ENCODE peak calls at places on chromosomes 11 and 22, in six cellular contexts. One of them, this sample, is unnamed.

GRCh38 chr22:24768537-24769374 is 5.8 kb downstream of the PIWIL3 start:
- DNase-seq in heart left ventricle: peak; percentile 48
- DNase-seq in psoas muscle: no peak
- DNase-seq in body of pancreas: peak; percentile 84
- DNase-seq in naive thymus-derived CD4-positive, alpha-beta T cell: peak; percentile 21
- DNase-seq in colonic mucosa: peak; percentile 76
- DNase-seq in this sample: no peak

GRCh38 chr11:130634981-130635473 is 186.6 kb downstream of the ADAMTS15 start:
- DNase-seq in heart left ventricle: no peak
- DNase-seq in psoas muscle: no peak
- DNase-seq in body of pancreas: no peak
- DNase-seq in naive thymus-derived CD4-positive, alpha-beta T cell: no peak
- DNase-seq in colonic mucosa: no peak
- DNase-seq in this sample: peak; percentile 55

GRCh38 chr11:131584694-131585592 is 214.5 kb downstream of the NTM start:
- DNase-seq in heart left ventricle: no peak
- DNase-seq in psoas muscle: no peak
- DNase-seq in body of pancreas: no peak
- DNase-seq in naive thymus-derived CD4-positive, alpha-beta T cell: no peak
- DNase-seq in colonic mucosa: no peak
- DNase-seq in this sample: no peak

GRCh38 chr11:86990520-86990919 is 35.3 kb upstream of the FZD4 start:
- DNase-seq in heart left ventricle: no peak
- DNase-seq in psoas muscle: no peak
- DNase-seq in body of pancreas: no peak
- DNase-seq in naive thymus-derived CD4-positive, alpha-beta T cell: no peak
- DNase-seq in colonic mucosa: no peak
- DNase-seq in this sample: no peak

GRCh38 chr11:93652679-93653078 is 8.8 kb upstream of the CEP295 start:
- DNase-seq in heart left ventricle: no peak
- DNase-seq in psoas muscle: no peak
- DNase-seq in body of pancreas: no peak
- DNase-seq in naive thymus-derived CD4-positive, alpha-beta T cell: no peak
- DNase-seq in colonic mucosa: no peak
- DNase-seq in this sample: no peak

GRCh38 chr11:126134461-126135155 is 71.9 kb upstream of the CDON start:
- DNase-seq in heart left ventricle: no peak
- DNase-seq in psoas muscle: no peak
- DNase-seq in body of pancreas: no peak
- DNase-seq in naive thymus-derived CD4-positive, alpha-beta T cell: no peak
- DNase-seq in colonic mucosa: no peak
- DNase-seq in this sample: no peak

GRCh38 chr22:17213976-17214375 is 5.3 kb downstream of the ADA2 start:
- DNase-seq in heart left ventricle: peak; percentile 69
- DNase-seq in psoas muscle: peak; percentile 83
- DNase-seq in body of pancreas: peak; percentile 77
- DNase-seq in naive thymus-derived CD4-positive, alpha-beta T cell: peak; percentile 65
- DNase-seq in colonic mucosa: peak; percentile 56
- DNase-seq in this sample: no peak

GRCh38 chr22:44888491-44888941 is 121.3 kb downstream of the PHF21B start:
- DNase-seq in heart left ventricle: no peak
- DNase-seq in psoas muscle: no peak
- DNase-seq in body of pancreas: no peak
- DNase-seq in naive thymus-derived CD4-positive, alpha-beta T cell: no peak
- DNase-seq in colonic mucosa: no peak
- DNase-seq in this sample: no peak

GRCh38 chr22:45832180-45832579 is 144.8 kb downstream of the WNT7B start:
- DNase-seq in heart left ventricle: no peak
- DNase-seq in psoas muscle: no peak
- DNase-seq in body of pancreas: no peak
- DNase-seq in naive thymus-derived CD4-positive, alpha-beta T cell: no peak
- DNase-seq in colonic mucosa: no peak
- DNase-seq in this sample: no peak

GRCh38 chr22:24180316-24181087 is 785 bp upstream of the SUSD2 start:
- DNase-seq in heart left ventricle: no peak
- DNase-seq in psoas muscle: peak; percentile 53
- DNase-seq in body of pancreas: no peak
- DNase-seq in naive thymus-derived CD4-positive, alpha-beta T cell: no peak
- DNase-seq in colonic mucosa: no peak
- DNase-seq in this sample: no peak

GRCh38 chr11:75562048-75562835 is at the start of gene SERPINH1:
- DNase-seq in heart left ventricle: peak; percentile 93
- DNase-seq in psoas muscle: peak; percentile 93
- DNase-seq in body of pancreas: peak; percentile 91
- DNase-seq in naive thymus-derived CD4-positive, alpha-beta T cell: peak; percentile 46
- DNase-seq in colonic mucosa: peak; percentile 90
- DNase-seq in this sample: no peak

DNA sequence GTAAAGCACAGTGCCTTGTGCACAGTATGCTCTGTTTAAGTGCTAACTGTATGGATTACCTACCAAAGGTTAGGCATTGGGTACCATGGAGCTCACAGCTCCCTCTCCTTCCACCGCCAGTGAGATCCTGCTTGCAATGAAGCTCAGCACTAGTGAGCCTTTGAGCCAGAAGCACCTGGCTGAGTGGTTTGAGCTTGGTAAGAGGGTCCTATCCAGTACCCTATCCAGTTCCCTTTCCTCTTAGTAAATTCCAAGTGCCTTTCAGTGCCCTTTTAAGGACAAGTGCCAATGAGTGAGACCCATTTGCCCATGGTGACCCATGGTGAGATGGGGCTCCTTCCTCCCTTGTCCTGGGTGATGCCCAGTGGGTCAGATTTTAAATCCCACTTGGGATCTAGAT is 43.1 kb upstream of the NAV2 start:
- DNase-seq in heart left ventricle: no peak
- DNase-seq in psoas muscle: no peak
- DNase-seq in body of pancreas: no peak
- DNase-seq in naive thymus-derived CD4-positive, alpha-beta T cell: no peak
- DNase-seq in colonic mucosa: no peak
- DNase-seq in this sample: no peak
- H3K27ac ChIP-seq in heart left ventricle: no peak overlapping the region
- H3K27ac ChIP-seq in psoas muscle: no peak overlapping the region
- H3K27ac ChIP-seq in body of pancreas: no peak overlapping the region
- H3K27ac ChIP-seq in naive thymus-derived CD4-positive, alpha-beta T cell: no peak overlapping the region
- H3K27ac ChIP-seq in colonic mucosa: no peak overlapping the region
- H3K27ac ChIP-seq in this sample: no peak overlapping the region

DNA sequence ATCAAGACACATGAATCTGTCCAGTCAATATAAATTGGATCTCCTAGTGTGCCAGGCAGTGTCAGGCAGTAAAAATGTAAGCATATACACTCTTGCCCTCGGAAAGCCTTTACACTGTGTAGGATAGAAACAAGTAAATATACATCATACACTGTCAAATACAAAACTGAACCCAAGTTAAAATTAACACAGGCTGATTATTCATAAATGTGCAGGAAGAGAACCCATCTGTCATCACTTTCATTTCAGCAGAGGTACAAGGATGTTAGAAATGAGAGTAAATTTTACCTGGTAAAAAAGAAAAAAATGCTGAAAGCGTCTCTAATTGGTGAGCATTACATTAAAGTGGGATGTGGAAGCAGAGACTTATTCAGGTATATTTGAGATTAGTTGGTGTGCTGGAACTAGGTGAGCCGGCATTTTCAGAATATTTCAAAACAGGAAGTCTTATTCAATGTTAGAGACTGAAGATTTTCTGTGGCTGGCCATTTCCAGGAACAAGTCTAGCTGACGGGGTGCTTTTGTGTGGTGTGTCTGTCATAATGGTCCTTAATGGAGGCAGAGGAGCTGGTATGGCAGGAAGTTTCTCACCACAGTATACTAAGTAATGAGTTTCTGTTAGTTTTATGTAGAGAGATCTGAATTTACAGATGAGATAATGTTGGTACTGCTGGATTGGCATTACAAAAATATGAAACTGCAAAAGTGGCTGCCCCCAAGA is 192.6 kb downstream of the CASP12 start:
- DNase-seq in heart left ventricle: peak; percentile 25
- DNase-seq in psoas muscle: no peak
- DNase-seq in body of pancreas: peak; percentile 11
- DNase-seq in naive thymus-derived CD4-positive, alpha-beta T cell: peak; percentile 87
- DNase-seq in colonic mucosa: peak; percentile 28
- DNase-seq in this sample: no peak
- H3K27ac ChIP-seq in heart left ventricle: no peak overlapping the region
- H3K27ac ChIP-seq in psoas muscle: no peak overlapping the region
- H3K27ac ChIP-seq in body of pancreas: no peak overlapping the region
- H3K27ac ChIP-seq in naive thymus-derived CD4-positive, alpha-beta T cell: peak overlapping the region; percentile 67
- H3K27ac ChIP-seq in colonic mucosa: peak overlapping the region; percentile 35
- H3K27ac ChIP-seq in this sample: no peak overlapping the region

GRCh38 chr11:8459711-8460399 is 134.2 kb downstream of the STK33 start:
- DNase-seq in heart left ventricle: no peak
- DNase-seq in psoas muscle: no peak
- DNase-seq in body of pancreas: no peak
- DNase-seq in naive thymus-derived CD4-positive, alpha-beta T cell: no peak
- DNase-seq in colonic mucosa: no peak
- DNase-seq in this sample: no peak
- H3K27ac ChIP-seq in heart left ventricle: no peak overlapping the region
- H3K27ac ChIP-seq in psoas muscle: no peak overlapping the region
- H3K27ac ChIP-seq in body of pancreas: no peak overlapping the region
- H3K27ac ChIP-seq in naive thymus-derived CD4-positive, alpha-beta T cell: no peak overlapping the region
- H3K27ac ChIP-seq in colonic mucosa: no peak overlapping the region
- H3K27ac ChIP-seq in this sample: no peak overlapping the region

DNA sequence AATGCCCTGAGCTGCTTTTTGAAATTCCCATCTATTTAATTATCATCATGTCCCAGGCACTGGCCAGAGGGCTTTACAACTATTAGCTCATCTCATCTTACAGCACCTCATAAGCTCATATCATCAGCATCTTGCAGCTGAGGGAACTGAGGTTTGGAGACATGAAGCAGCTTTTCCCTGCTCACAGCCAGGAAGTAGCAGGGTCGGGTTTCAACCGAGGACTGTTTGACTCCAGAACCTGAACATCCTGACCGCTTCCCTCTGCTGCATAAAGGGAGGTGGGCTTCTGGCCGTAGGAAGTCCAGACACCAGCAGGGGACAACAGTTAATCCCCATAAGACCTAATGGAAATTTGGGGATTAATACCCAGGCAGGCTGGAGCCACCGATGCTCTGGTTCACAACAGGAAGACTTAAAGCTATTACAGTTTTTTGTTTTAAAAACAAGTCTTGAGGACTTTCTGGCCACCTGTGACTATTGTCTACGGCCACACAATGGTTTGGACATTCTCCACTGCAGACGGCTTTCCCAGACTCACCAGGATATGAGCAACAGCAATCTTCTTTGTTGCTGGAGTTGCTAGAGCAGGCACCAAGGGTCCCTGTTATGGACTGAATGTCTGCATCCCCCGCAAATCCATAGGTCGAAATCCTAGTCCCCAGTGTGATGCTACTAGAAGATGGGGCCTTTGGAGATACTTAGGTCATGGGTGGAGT is 47.4 kb downstream of the CHST1 start:
- DNase-seq in heart left ventricle: no peak
- DNase-seq in psoas muscle: no peak
- DNase-seq in body of pancreas: no peak
- DNase-seq in naive thymus-derived CD4-positive, alpha-beta T cell: no peak
- DNase-seq in colonic mucosa: no peak
- DNase-seq in this sample: peak; percentile 44
- H3K27ac ChIP-seq in heart left ventricle: no peak overlapping the region
- H3K27ac ChIP-seq in psoas muscle: no peak overlapping the region
- H3K27ac ChIP-seq in body of pancreas: no peak overlapping the region
- H3K27ac ChIP-seq in naive thymus-derived CD4-positive, alpha-beta T cell: no peak overlapping the region
- H3K27ac ChIP-seq in colonic mucosa: no peak overlapping the region
- H3K27ac ChIP-seq in this sample: no peak overlapping the region

GRCh38 chr11:43643898-43644625 is 36.5 kb upstream of the HSD17B12 start:
- DNase-seq in heart left ventricle: peak; percentile 93
- DNase-seq in psoas muscle: peak; percentile 92
- DNase-seq in body of pancreas: peak; percentile 84
- DNase-seq in naive thymus-derived CD4-positive, alpha-beta T cell: peak; percentile 86
- DNase-seq in colonic mucosa: peak; percentile 89
- DNase-seq in this sample: no peak
- H3K27ac ChIP-seq in heart left ventricle: peak overlapping the region; percentile 81
- H3K27ac ChIP-seq in psoas muscle: peak overlapping the region; percentile 80
- H3K27ac ChIP-seq in body of pancreas: peak overlapping the region; percentile 66
- H3K27ac ChIP-seq in naive thymus-derived CD4-positive, alpha-beta T cell: peak overlapping the region; percentile 85
- H3K27ac ChIP-seq in colonic mucosa: peak overlapping the region; percentile 13
- H3K27ac ChIP-seq in this sample: peak overlapping the region; percentile 32

DNA sequence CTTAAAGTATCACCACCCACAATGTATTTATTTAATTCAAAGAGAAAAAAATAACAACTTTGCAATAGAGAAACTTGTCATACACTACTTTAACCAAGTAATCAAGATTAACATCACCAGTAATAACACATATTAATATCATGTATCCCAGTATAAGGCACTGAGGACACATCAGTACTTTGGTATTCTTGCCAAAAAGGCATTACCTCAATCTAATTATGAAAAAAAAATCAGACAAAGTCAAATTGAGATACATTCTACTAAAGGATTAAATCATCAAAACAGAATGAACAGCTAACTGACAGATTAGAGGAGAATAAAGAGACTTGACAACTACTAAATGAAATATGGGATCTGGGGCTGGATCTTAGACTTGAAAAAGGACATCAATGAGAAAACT is 35.8 kb upstream of the SLC17A6 start:
- DNase-seq in heart left ventricle: no peak
- DNase-seq in psoas muscle: no peak
- DNase-seq in body of pancreas: no peak
- DNase-seq in naive thymus-derived CD4-positive, alpha-beta T cell: no peak
- DNase-seq in colonic mucosa: no peak
- DNase-seq in this sample: no peak
- H3K27ac ChIP-seq in heart left ventricle: no peak overlapping the region
- H3K27ac ChIP-seq in psoas muscle: no peak overlapping the region
- H3K27ac ChIP-seq in body of pancreas: no peak overlapping the region
- H3K27ac ChIP-seq in naive thymus-derived CD4-positive, alpha-beta T cell: no peak overlapping the region
- H3K27ac ChIP-seq in colonic mucosa: no peak overlapping the region
- H3K27ac ChIP-seq in this sample: no peak overlapping the region

GRCh38 chr22:40381461-40381860 is 11.1 kb downstream of the SGSM3 start:
- DNase-seq in heart left ventricle: no peak
- DNase-seq in psoas muscle: no peak
- DNase-seq in body of pancreas: no peak
- DNase-seq in naive thymus-derived CD4-positive, alpha-beta T cell: no peak
- DNase-seq in colonic mucosa: no peak
- DNase-seq in this sample: no peak

GRCh38 chr22:40388231-40388630 is 17.8 kb downstream of the SGSM3 start:
- DNase-seq in heart left ventricle: no peak
- DNase-seq in psoas muscle: no peak
- DNase-seq in body of pancreas: peak; percentile 51
- DNase-seq in naive thymus-derived CD4-positive, alpha-beta T cell: no peak
- DNase-seq in colonic mucosa: no peak
- DNase-seq in this sample: no peak

GRCh38 chr22:40383905-40384304 is 13.5 kb downstream of the SGSM3 start:
- DNase-seq in heart left ventricle: no peak
- DNase-seq in psoas muscle: no peak
- DNase-seq in body of pancreas: no peak
- DNase-seq in naive thymus-derived CD4-positive, alpha-beta T cell: no peak
- DNase-seq in colonic mucosa: no peak
- DNase-seq in this sample: no peak

GRCh38 chr22:40387758-40388157 is 17.4 kb downstream of the SGSM3 start:
- DNase-seq in heart left ventricle: no peak
- DNase-seq in psoas muscle: no peak
- DNase-seq in body of pancreas: peak; percentile 77
- DNase-seq in naive thymus-derived CD4-positive, alpha-beta T cell: no peak
- DNase-seq in colonic mucosa: peak; percentile 61
- DNase-seq in this sample: no peak

GRCh38 chr22:40385041-40385782 is 14.8 kb downstream of the SGSM3 start:
- DNase-seq in heart left ventricle: no peak
- DNase-seq in psoas muscle: no peak
- DNase-seq in body of pancreas: no peak
- DNase-seq in naive thymus-derived CD4-positive, alpha-beta T cell: peak; percentile 73
- DNase-seq in colonic mucosa: no peak
- DNase-seq in this sample: no peak
- H3K27ac ChIP-seq in heart left ventricle: no peak overlapping the region
- H3K27ac ChIP-seq in psoas muscle: no peak overlapping the region
- H3K27ac ChIP-seq in body of pancreas: peak overlapping the region; percentile 75
- H3K27ac ChIP-seq in naive thymus-derived CD4-positive, alpha-beta T cell: peak overlapping the region; percentile 78
- H3K27ac ChIP-seq in colonic mucosa: peak overlapping the region; percentile 72
- H3K27ac ChIP-seq in this sample: no peak overlapping the region

GRCh38 chr11:1151366-1152315 is 6.1 kb upstream of the MUC5AC start:
- DNase-seq in heart left ventricle: no peak
- DNase-seq in psoas muscle: peak; percentile 42
- DNase-seq in body of pancreas: no peak
- DNase-seq in naive thymus-derived CD4-positive, alpha-beta T cell: no peak
- DNase-seq in colonic mucosa: peak; percentile 17
- DNase-seq in this sample: no peak
- H3K27ac ChIP-seq in heart left ventricle: peak overlapping the region; percentile 69
- H3K27ac ChIP-seq in psoas muscle: no peak overlapping the region
- H3K27ac ChIP-seq in body of pancreas: no peak overlapping the region
- H3K27ac ChIP-seq in naive thymus-derived CD4-positive, alpha-beta T cell: no peak overlapping the region
- H3K27ac ChIP-seq in colonic mucosa: peak overlapping the region; percentile 22
- H3K27ac ChIP-seq in this sample: no peak overlapping the region

This sample was measured in vagina.